ENCODE peak calls at places on chromosomes 11 and 22, in seven cellular contexts. Q is right atrium auricular region, V is H54, H is RWPE1, K is pancreas, R is iPS DF 19.7, O is AML-193. S is an unnamed sample.

GRCh38 chr11:122394326-122394725 is 261.2 kb upstream of the UBASH3B start:
- DNase-seq in K (no peak), Q (no peak), H (no peak), R (no peak), V (no peak), O (no peak), S (no peak)

GRCh38 chr11:47163898-47164297 is 12.8 kb downstream of the ARFGAP2 start:
- DNase-seq in Q (no peak), K (no peak), H (no peak), R (no peak), V (no peak), O (no peak), S (no peak)

GRCh38 chr22:46791201-46791731 is 28.8 kb downstream of the TBC1D22A start:
- DNase-seq in H (peak), O (peak), V (no peak), R (no peak), Q (peak), K (no peak), S (no peak)

GRCh38 chr22:43004362-43005035 is 10.4 kb downstream of the PACSIN2 start:
- DNase-seq in R (no peak), O (no peak), V (no peak), K (no peak), Q (no peak), H (no peak), S (no peak)

GRCh38 chr11:126174816-126175215 is 36.6 kb downstream of the RPUSD4 start:
- DNase-seq in O (no peak), H (no peak), K (peak), V (no peak), Q (no peak), R (no peak), S (no peak)

GRCh38 chr11:128551641-128552335 is 35.6 kb downstream of the ETS1 start:
- DNase-seq in Q (no peak), V (no peak), R (no peak), H (no peak), O (no peak), K (no peak), S (no peak)

GRCh38 chr11:110356769-110357671 is 60.6 kb upstream of the RDX start:
- DNase-seq in R (no peak), K (no peak), V (no peak), H (no peak), O (no peak), Q (peak), S (no peak)

GRCh38 chr11:43497144-43497543 is 138.4 kb downstream of the TTC17 start:
- DNase-seq in V (no peak), O (no peak), H (no peak), R (no peak), K (no peak), Q (no peak), S (no peak)

GRCh38 chr11:62882428-62882742 is 1.7 kb downstream of the SLC3A2 start:
- DNase-seq in O (no peak), K (no peak), Q (no peak), R (no peak), H (no peak), V (no peak), S (no peak)

GRCh38 chr11:75576445-75577049 is 14.5 kb downstream of the SERPINH1 start:
- DNase-seq in V (no peak), H (no peak), O (peak), K (no peak), R (no peak), Q (no peak), S (no peak)

GRCh38 chr22:42720263-42721044 is at the start of gene A4GALT:
- DNase-seq in O (no peak), H (peak), V (no peak), R (no peak), Q (no peak), K (peak), S (no peak)

GRCh38 chr22:21003782-21004181 is 1.9 kb upstream of the THAP7 start:
- DNase-seq in R (no peak), V (no peak), Q (no peak), H (no peak), O (no peak), K (no peak), S (no peak)

GRCh38 chr11:120894207-120894989 is 129.5 kb upstream of the TBCEL start:
- DNase-seq in V (no peak), Q (no peak), R (no peak), K (no peak), H (peak), O (no peak), S (no peak)

GRCh38 chr22:46546466-46547178 is 9.2 kb upstream of the CELSR1 start:
- DNase-seq in V (no peak), K (no peak), H (no peak), R (no peak), O (no peak), Q (peak), S (no peak)

GRCh38 chr11:7657306-7658025 is 15.8 kb downstream of the CYB5R2 start:
- DNase-seq in V (peak), H (peak), O (peak), K (no peak), Q (peak), R (no peak), S (peak)

GRCh38 chr11:90558328-90558865 is 335.5 kb upstream of the CHORDC1 start:
- DNase-seq in O (no peak), Q (no peak), K (no peak), H (no peak), V (no peak), R (no peak), S (no peak)

GRCh38 chr11:41065432-41065831 is 394.0 kb downstream of the LRRC4C start:
- DNase-seq in R (no peak), Q (no peak), K (no peak), O (no peak), V (no peak), H (no peak), S (no peak)

GRCh38 chr11:95706974-95707387 is 82.6 kb downstream of the FAM76B start:
- DNase-seq in K (no peak), R (no peak), H (no peak), V (no peak), Q (no peak), O (no peak), S (no peak)

GRCh38 chr11:16737860-16738197 is 618 bp upstream of the C11orf58 start:
- DNase-seq in K (no peak), R (no peak), Q (no peak), V (no peak), H (no peak), O (no peak), S (no peak)

GRCh38 chr11:96324912-96325311 is 18.1 kb downstream of the MAML2 start:
- DNase-seq in O (no peak), R (no peak), K (no peak), H (peak), V (no peak), Q (no peak), S (no peak)

GRCh38 chr11:60077216-60077817 is 11.1 kb upstream of the MS4A2 start:
- DNase-seq in V (no peak), Q (no peak), R (no peak), O (no peak), H (no peak), K (no peak), S (no peak)

GRCh38 chr11:110296226-110297081 is at the start of gene RDX:
- DNase-seq in Q (peak), O (peak), R (peak), V (peak), K (peak), H (peak), S (peak)

GRCh38 chr11:35727140-35727539 is 64.6 kb downstream of the TRIM44 start:
- DNase-seq in Q (no peak), R (no peak), O (no peak), K (no peak), V (no peak), H (no peak), S (no peak)

GRCh38 chr11:115819014-115819413 is 314.8 kb upstream of the CADM1 start:
- DNase-seq in O (no peak), K (no peak), V (no peak), H (no peak), R (no peak), Q (no peak), S (no peak)

GRCh38 chr22:41048791-41049717 is 43.3 kb upstream of the EP300 start:
- DNase-seq in O (no peak), H (no peak), Q (peak), K (peak), V (no peak), R (no peak), S (no peak)